ENCODE peak calls at places on chromosome 19, in eight cellular contexts. One of them, this sample, is unnamed.

GRCh38 chr19:45526143-45526542 is 18.9 kb downstream of the VASP start:
- DNase-seq in mesendoderm: peak
- DNase-seq in activated CD4-positive, alpha-beta T cell treated with anti-CD3 and anti-CD28 coated beads, Interleukin-2, amount 50 U/mL, for 1 hour: no peak
- DNase-seq in body of pancreas: peak
- DNase-seq in stimulated activated CD8-positive, alpha-beta memory T cell treated with anti-CD3 and anti-CD28 coated beads, Interleukin-7, amount 100 ng/mL, for 1 hour: no peak
- DNase-seq in HTR-8/SVneo: peak
- DNase-seq in activated T-helper 9 cell treated with anti-CD3 and anti-CD28 coated beads, Interleukin-2, amount 50 U/mL, for 16 hours: no peak
- DNase-seq in left ventricle myocardium superior: peak
- DNase-seq in this sample: peak

GRCh38 chr19:36573948-36574726 is 1.0 kb upstream of the ZNF529 start:
- DNase-seq in mesendoderm: peak
- DNase-seq in activated CD4-positive, alpha-beta T cell treated with anti-CD3 and anti-CD28 coated beads, Interleukin-2, amount 50 U/mL, for 1 hour: no peak
- DNase-seq in activated T-helper 9 cell treated with anti-CD3 and anti-CD28 coated beads, Interleukin-2, amount 50 U/mL, for 16 hours: no peak
- DNase-seq in HTR-8/SVneo: no peak
- DNase-seq in left ventricle myocardium superior: no peak
- DNase-seq in body of pancreas: peak
- DNase-seq in stimulated activated CD8-positive, alpha-beta memory T cell treated with anti-CD3 and anti-CD28 coated beads, Interleukin-7, amount 100 ng/mL, for 1 hour: no peak
- DNase-seq in this sample: no peak

GRCh38 chr19:46451352-46451751 is 20.0 kb downstream of the PNMA8A start:
- DNase-seq in left ventricle myocardium superior: no peak
- DNase-seq in activated T-helper 9 cell treated with anti-CD3 and anti-CD28 coated beads, Interleukin-2, amount 50 U/mL, for 16 hours: no peak
- DNase-seq in activated CD4-positive, alpha-beta T cell treated with anti-CD3 and anti-CD28 coated beads, Interleukin-2, amount 50 U/mL, for 1 hour: no peak
- DNase-seq in stimulated activated CD8-positive, alpha-beta memory T cell treated with anti-CD3 and anti-CD28 coated beads, Interleukin-7, amount 100 ng/mL, for 1 hour: no peak
- DNase-seq in body of pancreas: no peak
- DNase-seq in mesendoderm: no peak
- DNase-seq in HTR-8/SVneo: no peak
- DNase-seq in this sample: no peak

GRCh38 chr19:50657672-50658437 is 8.6 kb downstream of the C19orf81 start:
- DNase-seq in activated T-helper 9 cell treated with anti-CD3 and anti-CD28 coated beads, Interleukin-2, amount 50 U/mL, for 16 hours: peak
- DNase-seq in activated CD4-positive, alpha-beta T cell treated with anti-CD3 and anti-CD28 coated beads, Interleukin-2, amount 50 U/mL, for 1 hour: peak
- DNase-seq in stimulated activated CD8-positive, alpha-beta memory T cell treated with anti-CD3 and anti-CD28 coated beads, Interleukin-7, amount 100 ng/mL, for 1 hour: peak
- DNase-seq in left ventricle myocardium superior: peak
- DNase-seq in body of pancreas: peak
- DNase-seq in mesendoderm: peak
- DNase-seq in HTR-8/SVneo: peak
- DNase-seq in this sample: peak

GRCh38 chr19:37981785-37982475 is 74.9 kb downstream of the SIPA1L3 start:
- DNase-seq in stimulated activated CD8-positive, alpha-beta memory T cell treated with anti-CD3 and anti-CD28 coated beads, Interleukin-7, amount 100 ng/mL, for 1 hour: no peak
- DNase-seq in body of pancreas: peak
- DNase-seq in activated CD4-positive, alpha-beta T cell treated with anti-CD3 and anti-CD28 coated beads, Interleukin-2, amount 50 U/mL, for 1 hour: no peak
- DNase-seq in mesendoderm: no peak
- DNase-seq in activated T-helper 9 cell treated with anti-CD3 and anti-CD28 coated beads, Interleukin-2, amount 50 U/mL, for 16 hours: no peak
- DNase-seq in HTR-8/SVneo: no peak
- DNase-seq in left ventricle myocardium superior: no peak
- DNase-seq in this sample: no peak

GRCh38 chr19:57829316-57829715 is 783 bp upstream of the ZNF587B start:
- DNase-seq in HTR-8/SVneo: no peak
- DNase-seq in left ventricle myocardium superior: no peak
- DNase-seq in stimulated activated CD8-positive, alpha-beta memory T cell treated with anti-CD3 and anti-CD28 coated beads, Interleukin-7, amount 100 ng/mL, for 1 hour: no peak
- DNase-seq in body of pancreas: no peak
- DNase-seq in mesendoderm: peak
- DNase-seq in activated CD4-positive, alpha-beta T cell treated with anti-CD3 and anti-CD28 coated beads, Interleukin-2, amount 50 U/mL, for 1 hour: no peak
- DNase-seq in activated T-helper 9 cell treated with anti-CD3 and anti-CD28 coated beads, Interleukin-2, amount 50 U/mL, for 16 hours: no peak
- DNase-seq in this sample: no peak

GRCh38 chr19:58354478-58355030 is 1.3 kb upstream of the A1BG start:
- DNase-seq in activated T-helper 9 cell treated with anti-CD3 and anti-CD28 coated beads, Interleukin-2, amount 50 U/mL, for 16 hours: no peak
- DNase-seq in stimulated activated CD8-positive, alpha-beta memory T cell treated with anti-CD3 and anti-CD28 coated beads, Interleukin-7, amount 100 ng/mL, for 1 hour: no peak
- DNase-seq in left ventricle myocardium superior: no peak
- DNase-seq in HTR-8/SVneo: no peak
- DNase-seq in body of pancreas: no peak
- DNase-seq in activated CD4-positive, alpha-beta T cell treated with anti-CD3 and anti-CD28 coated beads, Interleukin-2, amount 50 U/mL, for 1 hour: no peak
- DNase-seq in mesendoderm: no peak
- DNase-seq in this sample: no peak

GRCh38 chr19:5827342-5827890 is 12.1 kb downstream of the FUT6 start:
- DNase-seq in mesendoderm: no peak
- DNase-seq in left ventricle myocardium superior: no peak
- DNase-seq in activated CD4-positive, alpha-beta T cell treated with anti-CD3 and anti-CD28 coated beads, Interleukin-2, amount 50 U/mL, for 1 hour: no peak
- DNase-seq in stimulated activated CD8-positive, alpha-beta memory T cell treated with anti-CD3 and anti-CD28 coated beads, Interleukin-7, amount 100 ng/mL, for 1 hour: no peak
- DNase-seq in activated T-helper 9 cell treated with anti-CD3 and anti-CD28 coated beads, Interleukin-2, amount 50 U/mL, for 16 hours: no peak
- DNase-seq in HTR-8/SVneo: no peak
- DNase-seq in body of pancreas: no peak
- DNase-seq in this sample: no peak

GRCh38 chr19:3710265-3710812 is 2.2 kb downstream of the TJP3 start:
- DNase-seq in stimulated activated CD8-positive, alpha-beta memory T cell treated with anti-CD3 and anti-CD28 coated beads, Interleukin-7, amount 100 ng/mL, for 1 hour: no peak
- DNase-seq in HTR-8/SVneo: no peak
- DNase-seq in mesendoderm: peak
- DNase-seq in body of pancreas: peak
- DNase-seq in left ventricle myocardium superior: peak
- DNase-seq in activated CD4-positive, alpha-beta T cell treated with anti-CD3 and anti-CD28 coated beads, Interleukin-2, amount 50 U/mL, for 1 hour: no peak
- DNase-seq in activated T-helper 9 cell treated with anti-CD3 and anti-CD28 coated beads, Interleukin-2, amount 50 U/mL, for 16 hours: no peak
- DNase-seq in this sample: no peak

GRCh38 chr19:2796659-2797266 is 11.5 kb downstream of the THOP1 start:
- DNase-seq in mesendoderm: no peak
- DNase-seq in activated CD4-positive, alpha-beta T cell treated with anti-CD3 and anti-CD28 coated beads, Interleukin-2, amount 50 U/mL, for 1 hour: no peak
- DNase-seq in HTR-8/SVneo: no peak
- DNase-seq in left ventricle myocardium superior: peak
- DNase-seq in stimulated activated CD8-positive, alpha-beta memory T cell treated with anti-CD3 and anti-CD28 coated beads, Interleukin-7, amount 100 ng/mL, for 1 hour: no peak
- DNase-seq in activated T-helper 9 cell treated with anti-CD3 and anti-CD28 coated beads, Interleukin-2, amount 50 U/mL, for 16 hours: no peak
- DNase-seq in body of pancreas: no peak
- DNase-seq in this sample: no peak

GRCh38 chr19:19280561-19280960 is 7.5 kb upstream of the TM6SF2 start:
- DNase-seq in HTR-8/SVneo: no peak
- DNase-seq in activated T-helper 9 cell treated with anti-CD3 and anti-CD28 coated beads, Interleukin-2, amount 50 U/mL, for 16 hours: no peak
- DNase-seq in activated CD4-positive, alpha-beta T cell treated with anti-CD3 and anti-CD28 coated beads, Interleukin-2, amount 50 U/mL, for 1 hour: no peak
- DNase-seq in left ventricle myocardium superior: no peak
- DNase-seq in stimulated activated CD8-positive, alpha-beta memory T cell treated with anti-CD3 and anti-CD28 coated beads, Interleukin-7, amount 100 ng/mL, for 1 hour: no peak
- DNase-seq in mesendoderm: no peak
- DNase-seq in body of pancreas: no peak
- DNase-seq in this sample: no peak

GRCh38 chr19:18961767-18962423 is 20.9 kb upstream of the HOMER3 start:
- DNase-seq in left ventricle myocardium superior: no peak
- DNase-seq in HTR-8/SVneo: no peak
- DNase-seq in mesendoderm: peak
- DNase-seq in body of pancreas: no peak
- DNase-seq in activated CD4-positive, alpha-beta T cell treated with anti-CD3 and anti-CD28 coated beads, Interleukin-2, amount 50 U/mL, for 1 hour: no peak
- DNase-seq in activated T-helper 9 cell treated with anti-CD3 and anti-CD28 coated beads, Interleukin-2, amount 50 U/mL, for 16 hours: no peak
- DNase-seq in stimulated activated CD8-positive, alpha-beta memory T cell treated with anti-CD3 and anti-CD28 coated beads, Interleukin-7, amount 100 ng/mL, for 1 hour: no peak
- DNase-seq in this sample: no peak

GRCh38 chr19:33048806-33049676 is 15.6 kb downstream of the RHPN2 start:
- DNase-seq in mesendoderm: no peak
- DNase-seq in activated CD4-positive, alpha-beta T cell treated with anti-CD3 and anti-CD28 coated beads, Interleukin-2, amount 50 U/mL, for 1 hour: no peak
- DNase-seq in stimulated activated CD8-positive, alpha-beta memory T cell treated with anti-CD3 and anti-CD28 coated beads, Interleukin-7, amount 100 ng/mL, for 1 hour: no peak
- DNase-seq in left ventricle myocardium superior: no peak
- DNase-seq in activated T-helper 9 cell treated with anti-CD3 and anti-CD28 coated beads, Interleukin-2, amount 50 U/mL, for 16 hours: no peak
- DNase-seq in body of pancreas: peak
- DNase-seq in HTR-8/SVneo: no peak
- DNase-seq in this sample: no peak

GRCh38 chr19:24069907-24070657 is 16.9 kb upstream of the ZNF254 start:
- DNase-seq in mesendoderm: no peak
- DNase-seq in stimulated activated CD8-positive, alpha-beta memory T cell treated with anti-CD3 and anti-CD28 coated beads, Interleukin-7, amount 100 ng/mL, for 1 hour: no peak
- DNase-seq in activated T-helper 9 cell treated with anti-CD3 and anti-CD28 coated beads, Interleukin-2, amount 50 U/mL, for 16 hours: no peak
- DNase-seq in body of pancreas: no peak
- DNase-seq in left ventricle myocardium superior: no peak
- DNase-seq in activated CD4-positive, alpha-beta T cell treated with anti-CD3 and anti-CD28 coated beads, Interleukin-2, amount 50 U/mL, for 1 hour: no peak
- DNase-seq in HTR-8/SVneo: no peak
- DNase-seq in this sample: no peak

GRCh38 chr19:10478476-10478875 is 24.7 kb downstream of the KEAP1 start:
- DNase-seq in left ventricle myocardium superior: no peak
- DNase-seq in activated T-helper 9 cell treated with anti-CD3 and anti-CD28 coated beads, Interleukin-2, amount 50 U/mL, for 16 hours: no peak
- DNase-seq in body of pancreas: no peak
- DNase-seq in activated CD4-positive, alpha-beta T cell treated with anti-CD3 and anti-CD28 coated beads, Interleukin-2, amount 50 U/mL, for 1 hour: no peak
- DNase-seq in mesendoderm: no peak
- DNase-seq in stimulated activated CD8-positive, alpha-beta memory T cell treated with anti-CD3 and anti-CD28 coated beads, Interleukin-7, amount 100 ng/mL, for 1 hour: no peak
- DNase-seq in HTR-8/SVneo: no peak
- DNase-seq in this sample: no peak

GRCh38 chr19:1226522-1227312 is 11.1 kb downstream of the CBARP start:
- DNase-seq in body of pancreas: no peak
- DNase-seq in left ventricle myocardium superior: no peak
- DNase-seq in HTR-8/SVneo: no peak
- DNase-seq in stimulated activated CD8-positive, alpha-beta memory T cell treated with anti-CD3 and anti-CD28 coated beads, Interleukin-7, amount 100 ng/mL, for 1 hour: no peak
- DNase-seq in mesendoderm: no peak
- DNase-seq in activated CD4-positive, alpha-beta T cell treated with anti-CD3 and anti-CD28 coated beads, Interleukin-2, amount 50 U/mL, for 1 hour: no peak
- DNase-seq in activated T-helper 9 cell treated with anti-CD3 and anti-CD28 coated beads, Interleukin-2, amount 50 U/mL, for 16 hours: no peak
- DNase-seq in this sample: no peak

GRCh38 chr19:50020481-50020880 is 4.7 kb downstream of the VRK3 start:
- DNase-seq in mesendoderm: no peak
- DNase-seq in stimulated activated CD8-positive, alpha-beta memory T cell treated with anti-CD3 and anti-CD28 coated beads, Interleukin-7, amount 100 ng/mL, for 1 hour: no peak
- DNase-seq in activated T-helper 9 cell treated with anti-CD3 and anti-CD28 coated beads, Interleukin-2, amount 50 U/mL, for 16 hours: no peak
- DNase-seq in left ventricle myocardium superior: no peak
- DNase-seq in body of pancreas: no peak
- DNase-seq in HTR-8/SVneo: no peak
- DNase-seq in activated CD4-positive, alpha-beta T cell treated with anti-CD3 and anti-CD28 coated beads, Interleukin-2, amount 50 U/mL, for 1 hour: no peak
- DNase-seq in this sample: no peak

GRCh38 chr19:33403221-33403972 is 29.9 kb downstream of the CEBPG start:
- DNase-seq in body of pancreas: peak
- DNase-seq in activated T-helper 9 cell treated with anti-CD3 and anti-CD28 coated beads, Interleukin-2, amount 50 U/mL, for 16 hours: no peak
- DNase-seq in mesendoderm: no peak
- DNase-seq in activated CD4-positive, alpha-beta T cell treated with anti-CD3 and anti-CD28 coated beads, Interleukin-2, amount 50 U/mL, for 1 hour: no peak
- DNase-seq in HTR-8/SVneo: no peak
- DNase-seq in left ventricle myocardium superior: peak
- DNase-seq in stimulated activated CD8-positive, alpha-beta memory T cell treated with anti-CD3 and anti-CD28 coated beads, Interleukin-7, amount 100 ng/mL, for 1 hour: no peak
- DNase-seq in this sample: no peak

GRCh38 chr19:14542721-14543328 is 13.4 kb downstream of the TECR start:
- DNase-seq in body of pancreas: no peak
- DNase-seq in stimulated activated CD8-positive, alpha-beta memory T cell treated with anti-CD3 and anti-CD28 coated beads, Interleukin-7, amount 100 ng/mL, for 1 hour: no peak
- DNase-seq in left ventricle myocardium superior: no peak
- DNase-seq in activated CD4-positive, alpha-beta T cell treated with anti-CD3 and anti-CD28 coated beads, Interleukin-2, amount 50 U/mL, for 1 hour: no peak
- DNase-seq in mesendoderm: peak
- DNase-seq in activated T-helper 9 cell treated with anti-CD3 and anti-CD28 coated beads, Interleukin-2, amount 50 U/mL, for 16 hours: no peak
- DNase-seq in HTR-8/SVneo: no peak
- DNase-seq in this sample: no peak

GRCh38 chr19:38784224-38784623 is 4.8 kb upstream of the LGALS7B start:
- DNase-seq in HTR-8/SVneo: no peak
- DNase-seq in body of pancreas: peak
- DNase-seq in activated CD4-positive, alpha-beta T cell treated with anti-CD3 and anti-CD28 coated beads, Interleukin-2, amount 50 U/mL, for 1 hour: no peak
- DNase-seq in left ventricle myocardium superior: no peak
- DNase-seq in activated T-helper 9 cell treated with anti-CD3 and anti-CD28 coated beads, Interleukin-2, amount 50 U/mL, for 16 hours: no peak
- DNase-seq in mesendoderm: peak
- DNase-seq in stimulated activated CD8-positive, alpha-beta memory T cell treated with anti-CD3 and anti-CD28 coated beads, Interleukin-7, amount 100 ng/mL, for 1 hour: no peak
- DNase-seq in this sample: no peak

GRCh38 chr19:17491287-17491686 is 20.2 kb upstream of the PGLS start:
- DNase-seq in stimulated activated CD8-positive, alpha-beta memory T cell treated with anti-CD3 and anti-CD28 coated beads, Interleukin-7, amount 100 ng/mL, for 1 hour: no peak
- DNase-seq in body of pancreas: no peak
- DNase-seq in mesendoderm: no peak
- DNase-seq in left ventricle myocardium superior: no peak
- DNase-seq in activated CD4-positive, alpha-beta T cell treated with anti-CD3 and anti-CD28 coated beads, Interleukin-2, amount 50 U/mL, for 1 hour: no peak
- DNase-seq in activated T-helper 9 cell treated with anti-CD3 and anti-CD28 coated beads, Interleukin-2, amount 50 U/mL, for 16 hours: no peak
- DNase-seq in HTR-8/SVneo: no peak
- DNase-seq in this sample: no peak

GRCh38 chr19:52679598-52679997 is 41.4 kb upstream of the ZNF83 start:
- DNase-seq in HTR-8/SVneo: no peak
- DNase-seq in activated T-helper 9 cell treated with anti-CD3 and anti-CD28 coated beads, Interleukin-2, amount 50 U/mL, for 16 hours: no peak
- DNase-seq in stimulated activated CD8-positive, alpha-beta memory T cell treated with anti-CD3 and anti-CD28 coated beads, Interleukin-7, amount 100 ng/mL, for 1 hour: no peak
- DNase-seq in left ventricle myocardium superior: no peak
- DNase-seq in body of pancreas: no peak
- DNase-seq in activated CD4-positive, alpha-beta T cell treated with anti-CD3 and anti-CD28 coated beads, Interleukin-2, amount 50 U/mL, for 1 hour: no peak
- DNase-seq in mesendoderm: no peak
- DNase-seq in this sample: no peak

GRCh38 chr19:2607712-2608601 is 94.5 kb downstream of the GNG7 start:
- DNase-seq in body of pancreas: no peak
- DNase-seq in left ventricle myocardium superior: no peak
- DNase-seq in activated T-helper 9 cell treated with anti-CD3 and anti-CD28 coated beads, Interleukin-2, amount 50 U/mL, for 16 hours: peak
- DNase-seq in activated CD4-positive, alpha-beta T cell treated with anti-CD3 and anti-CD28 coated beads, Interleukin-2, amount 50 U/mL, for 1 hour: peak
- DNase-seq in mesendoderm: no peak
- DNase-seq in stimulated activated CD8-positive, alpha-beta memory T cell treated with anti-CD3 and anti-CD28 coated beads, Interleukin-7, amount 100 ng/mL, for 1 hour: peak
- DNase-seq in HTR-8/SVneo: no peak
- DNase-seq in this sample: peak

GRCh38 chr19:12868540-12869112 is 12.6 kb downstream of the DNASE2 start:
- DNase-seq in activated CD4-positive, alpha-beta T cell treated with anti-CD3 and anti-CD28 coated beads, Interleukin-2, amount 50 U/mL, for 1 hour: no peak
- DNase-seq in activated T-helper 9 cell treated with anti-CD3 and anti-CD28 coated beads, Interleukin-2, amount 50 U/mL, for 16 hours: no peak
- DNase-seq in HTR-8/SVneo: no peak
- DNase-seq in stimulated activated CD8-positive, alpha-beta memory T cell treated with anti-CD3 and anti-CD28 coated beads, Interleukin-7, amount 100 ng/mL, for 1 hour: no peak
- DNase-seq in body of pancreas: no peak
- DNase-seq in left ventricle myocardium superior: no peak
- DNase-seq in mesendoderm: peak
- DNase-seq in this sample: peak

GRCh38 chr19:13408889-13409518 is 97.3 kb downstream of the CACNA1A start:
- DNase-seq in activated CD4-positive, alpha-beta T cell treated with anti-CD3 and anti-CD28 coated beads, Interleukin-2, amount 50 U/mL, for 1 hour: no peak
- DNase-seq in HTR-8/SVneo: no peak
- DNase-seq in activated T-helper 9 cell treated with anti-CD3 and anti-CD28 coated beads, Interleukin-2, amount 50 U/mL, for 16 hours: no peak
- DNase-seq in left ventricle myocardium superior: no peak
- DNase-seq in stimulated activated CD8-positive, alpha-beta memory T cell treated with anti-CD3 and anti-CD28 coated beads, Interleukin-7, amount 100 ng/mL, for 1 hour: no peak
- DNase-seq in body of pancreas: no peak
- DNase-seq in mesendoderm: peak
- DNase-seq in this sample: no peak

GRCh38 chr19:29622191-29623070 is 16.3 kb downstream of the POP4 start:
- DNase-seq in HTR-8/SVneo: no peak
- DNase-seq in stimulated activated CD8-positive, alpha-beta memory T cell treated with anti-CD3 and anti-CD28 coated beads, Interleukin-7, amount 100 ng/mL, for 1 hour: no peak
- DNase-seq in left ventricle myocardium superior: no peak
- DNase-seq in body of pancreas: no peak
- DNase-seq in activated T-helper 9 cell treated with anti-CD3 and anti-CD28 coated beads, Interleukin-2, amount 50 U/mL, for 16 hours: no peak
- DNase-seq in activated CD4-positive, alpha-beta T cell treated with anti-CD3 and anti-CD28 coated beads, Interleukin-2, amount 50 U/mL, for 1 hour: no peak
- DNase-seq in mesendoderm: peak
- DNase-seq in this sample: peak

GRCh38 chr19:2273356-2274184 is 8.4 kb downstream of the PEAK3 start:
- DNase-seq in activated CD4-positive, alpha-beta T cell treated with anti-CD3 and anti-CD28 coated beads, Interleukin-2, amount 50 U/mL, for 1 hour: peak
- DNase-seq in HTR-8/SVneo: peak
- DNase-seq in mesendoderm: peak
- DNase-seq in body of pancreas: peak
- DNase-seq in stimulated activated CD8-positive, alpha-beta memory T cell treated with anti-CD3 and anti-CD28 coated beads, Interleukin-7, amount 100 ng/mL, for 1 hour: peak
- DNase-seq in left ventricle myocardium superior: peak
- DNase-seq in activated T-helper 9 cell treated with anti-CD3 and anti-CD28 coated beads, Interleukin-2, amount 50 U/mL, for 16 hours: peak
- DNase-seq in this sample: peak

GRCh38 chr19:43519436-43520088 is 7.4 kb downstream of the ETHE1 start:
- DNase-seq in mesendoderm: peak
- DNase-seq in stimulated activated CD8-positive, alpha-beta memory T cell treated with anti-CD3 and anti-CD28 coated beads, Interleukin-7, amount 100 ng/mL, for 1 hour: peak
- DNase-seq in activated CD4-positive, alpha-beta T cell treated with anti-CD3 and anti-CD28 coated beads, Interleukin-2, amount 50 U/mL, for 1 hour: peak
- DNase-seq in HTR-8/SVneo: peak
- DNase-seq in activated T-helper 9 cell treated with anti-CD3 and anti-CD28 coated beads, Interleukin-2, amount 50 U/mL, for 16 hours: peak
- DNase-seq in body of pancreas: peak
- DNase-seq in left ventricle myocardium superior: peak
- DNase-seq in this sample: peak